ENCODE peak calls at places on chromosomes 12 and 14, in four cellular contexts. One of them, this sample, is unnamed.

GRCh38 chr12:88298761-88299242 is 156.7 kb downstream of the TMTC3 start:
- DNase-seq in AG04449: peak
- DNase-seq in heart right ventricle: no peak
- DNase-seq in pancreas: no peak
- DNase-seq in this sample: peak

GRCh38 chr12:74780458-74781241 is 243.0 kb downstream of the ATXN7L3B start:
- DNase-seq in heart right ventricle: no peak
- DNase-seq in AG04449: peak
- DNase-seq in pancreas: no peak
- DNase-seq in this sample: peak

GRCh38 chr12:70074510-70074909 is 168.7 kb upstream of the CNOT2 start:
- DNase-seq in pancreas: no peak
- DNase-seq in AG04449: no peak
- DNase-seq in heart right ventricle: no peak
- DNase-seq in this sample: no peak

GRCh38 chr14:101709962-101710891 is 51.3 kb upstream of the PPP2R5C start:
- DNase-seq in heart right ventricle: no peak
- DNase-seq in AG04449: no peak
- DNase-seq in pancreas: no peak
- DNase-seq in this sample: no peak

GRCh38 chr14:24379907-24380746 is 12.1 kb downstream of the NFATC4 start:
- DNase-seq in AG04449: no peak
- DNase-seq in pancreas: no peak
- DNase-seq in heart right ventricle: no peak
- DNase-seq in this sample: no peak

GRCh38 chr12:18567787-18568186 is 170.0 kb downstream of the PLCZ1 start:
- DNase-seq in pancreas: no peak
- DNase-seq in AG04449: no peak
- DNase-seq in heart right ventricle: no peak
- DNase-seq in this sample: no peak

GRCh38 chr12:110687770-110688169 is 1.1 kb downstream of the HVCN1 start:
- DNase-seq in AG04449: no peak
- DNase-seq in pancreas: no peak
- DNase-seq in heart right ventricle: no peak
- DNase-seq in this sample: no peak

GRCh38 chr12:26773313-26774104 is 59.5 kb downstream of the ITPR2 start:
- DNase-seq in AG04449: no peak
- DNase-seq in heart right ventricle: no peak
- DNase-seq in pancreas: no peak
- DNase-seq in this sample: no peak

GRCh38 chr14:23028800-23029199 is 5.9 kb downstream of the PSMB5 start:
- DNase-seq in AG04449: no peak
- DNase-seq in pancreas: no peak
- DNase-seq in heart right ventricle: no peak
- DNase-seq in this sample: no peak

GRCh38 chr14:104982548-104983230 is 2.9 kb upstream of the CLBA1 start:
- DNase-seq in AG04449: no peak
- DNase-seq in pancreas: peak
- DNase-seq in heart right ventricle: no peak
- DNase-seq in this sample: no peak

GRCh38 chr12:51752490-51752889 is 96.0 kb downstream of the FIGNL2 start:
- DNase-seq in heart right ventricle: peak
- DNase-seq in pancreas: no peak
- DNase-seq in AG04449: peak
- DNase-seq in this sample: peak

GRCh38 chr14:69355955-69356321 is 42.2 kb downstream of the ERH start:
- DNase-seq in pancreas: no peak
- DNase-seq in AG04449: peak
- DNase-seq in heart right ventricle: no peak
- DNase-seq in this sample: peak

GRCh38 chr14:23346693-23347405 is 5.8 kb downstream of the SLC22A17 start:
- DNase-seq in heart right ventricle: no peak
- DNase-seq in AG04449: no peak
- DNase-seq in pancreas: no peak
- DNase-seq in this sample: no peak

GRCh38 chr12:28190321-28191017 is at the start of gene CCDC91:
- DNase-seq in pancreas: peak
- DNase-seq in AG04449: peak
- DNase-seq in heart right ventricle: peak
- DNase-seq in this sample: no peak

GRCh38 chr12:43551271-43551970 is 582 bp downstream of the ADAMTS20 start:
- DNase-seq in heart right ventricle: no peak
- DNase-seq in pancreas: peak
- DNase-seq in AG04449: no peak
- DNase-seq in this sample: no peak

GRCh38 chr12:121719926-121720414 is 7.4 kb downstream of the TMEM120B start:
- DNase-seq in AG04449: peak
- DNase-seq in pancreas: no peak
- DNase-seq in heart right ventricle: no peak
- DNase-seq in this sample: peak

GRCh38 chr12:69094606-69095216 is 144.7 kb upstream of the CPSF6 start:
- DNase-seq in AG04449: no peak
- DNase-seq in pancreas: no peak
- DNase-seq in heart right ventricle: no peak
- DNase-seq in this sample: no peak

GRCh38 chr12:3761116-3761770 is 8.3 kb upstream of the CRACR2A start:
- DNase-seq in heart right ventricle: no peak
- DNase-seq in pancreas: no peak
- DNase-seq in AG04449: no peak
- DNase-seq in this sample: peak

GRCh38 chr14:65224799-65225198 is 122.5 kb upstream of the MAX start:
- DNase-seq in pancreas: peak
- DNase-seq in AG04449: no peak
- DNase-seq in heart right ventricle: no peak
- DNase-seq in this sample: no peak

GRCh38 chr14:89489796-89490506 is 72.9 kb upstream of the FOXN3 start:
- DNase-seq in pancreas: no peak
- DNase-seq in AG04449: no peak
- DNase-seq in heart right ventricle: no peak
- DNase-seq in this sample: peak
- H3K4me3 ChIP-seq in pancreas: no peak
- H3K4me3 ChIP-seq in AG04449: peak
- H3K4me3 ChIP-seq in heart right ventricle: no peak
- H3K4me3 ChIP-seq in this sample: peak

GRCh38 chr14:94738097-94738496 is 31.8 kb downstream of the GSC start:
- DNase-seq in pancreas: no peak
- DNase-seq in heart right ventricle: no peak
- DNase-seq in AG04449: no peak
- DNase-seq in this sample: no peak
- H3K4me3 ChIP-seq in pancreas: no peak
- H3K4me3 ChIP-seq in heart right ventricle: no peak
- H3K4me3 ChIP-seq in AG04449: no peak
- H3K4me3 ChIP-seq in this sample: no peak

GRCh38 chr12:55362675-55363074 is at the start of gene OR6C75:
- DNase-seq in heart right ventricle: no peak
- DNase-seq in pancreas: no peak
- DNase-seq in AG04449: no peak
- DNase-seq in this sample: no peak
- H3K4me3 ChIP-seq in heart right ventricle: no peak
- H3K4me3 ChIP-seq in pancreas: no peak
- H3K4me3 ChIP-seq in AG04449: no peak
- H3K4me3 ChIP-seq in this sample: no peak

GRCh38 chr12:6462234-6462995 is 8.1 kb downstream of the VAMP1 start:
- DNase-seq in heart right ventricle: no peak
- DNase-seq in pancreas: no peak
- DNase-seq in AG04449: no peak
- DNase-seq in this sample: no peak
- H3K4me3 ChIP-seq in heart right ventricle: no peak
- H3K4me3 ChIP-seq in pancreas: no peak
- H3K4me3 ChIP-seq in AG04449: no peak
- H3K4me3 ChIP-seq in this sample: no peak

GRCh38 chr14:60862283-60862682 is 118.6 kb downstream of the TRMT5 start:
- DNase-seq in heart right ventricle: no peak
- DNase-seq in pancreas: no peak
- DNase-seq in AG04449: no peak
- DNase-seq in this sample: peak

GRCh38 chr14:60859525-60859924 is 121.4 kb downstream of the TRMT5 start:
- DNase-seq in pancreas: no peak
- DNase-seq in heart right ventricle: no peak
- DNase-seq in AG04449: no peak
- DNase-seq in this sample: no peak

GRCh38 chr14:60863251-60863650 is 117.6 kb downstream of the TRMT5 start:
- DNase-seq in pancreas: no peak
- DNase-seq in heart right ventricle: no peak
- DNase-seq in AG04449: no peak
- DNase-seq in this sample: no peak

GRCh38 chr14:60865378-60866127 is 115.3 kb downstream of the TRMT5 start:
- DNase-seq in heart right ventricle: no peak
- DNase-seq in AG04449: no peak
- DNase-seq in pancreas: no peak
- DNase-seq in this sample: no peak

DNA sequence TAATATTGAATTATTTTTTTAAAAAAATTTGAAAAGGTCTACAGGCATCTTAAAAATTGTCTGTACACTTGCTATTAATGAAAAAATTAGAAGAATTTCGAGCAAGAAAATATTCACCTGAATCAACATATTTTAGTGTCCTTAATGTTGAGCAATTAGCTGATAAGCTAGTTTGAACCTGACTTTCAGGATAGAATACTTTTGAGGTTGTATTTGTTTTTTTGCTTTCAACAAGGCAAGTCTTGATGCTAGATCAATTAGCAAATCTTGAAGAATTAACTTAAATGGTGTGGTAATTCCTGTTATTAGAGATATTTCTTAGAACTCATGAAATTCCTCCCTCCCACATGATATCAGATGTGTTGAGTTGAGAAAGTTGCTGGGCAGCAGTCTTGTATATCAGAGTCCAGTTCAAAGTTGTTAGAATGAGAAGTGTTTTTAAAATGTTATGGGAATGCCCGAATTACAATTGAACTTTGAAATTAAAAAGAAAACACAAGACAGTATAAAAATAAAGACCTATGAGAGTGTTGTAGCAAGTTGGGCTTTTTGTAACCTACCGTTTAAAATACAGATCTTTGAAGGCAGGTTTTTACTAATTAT is 119.2 kb downstream of the TRMT5 start:
- DNase-seq in heart right ventricle: no peak
- DNase-seq in pancreas: no peak
- DNase-seq in AG04449: no peak
- DNase-seq in this sample: no peak
- H3K4me3 ChIP-seq in heart right ventricle: no peak
- H3K4me3 ChIP-seq in pancreas: no peak
- H3K4me3 ChIP-seq in AG04449: no peak
- H3K4me3 ChIP-seq in this sample: no peak

GRCh38 chr12:76081909-76082308 is 2.6 kb downstream of the NAP1L1 start:
- DNase-seq in AG04449: no peak
- DNase-seq in heart right ventricle: no peak
- DNase-seq in pancreas: no peak
- DNase-seq in this sample: no peak
- H3K4me3 ChIP-seq in AG04449: no peak
- H3K4me3 ChIP-seq in heart right ventricle: no peak
- H3K4me3 ChIP-seq in pancreas: no peak
- H3K4me3 ChIP-seq in this sample: no peak